ENCODE peak calls at places on chromosomes 2 and 18, in ten cellular contexts. One of them, this sample, is unnamed.

GRCh38 chr2:216773072-216773471 is 77.7 kb upstream of the IGFBP5 start:
- DNase-seq in heart left ventricle: peak; percentile 93
- DNase-seq in NCI-H1092: no peak
- DNase-seq in stimulated activated naive B cell treated with anti-CD40 and anti-IgM and Interleukin-4, amounts not matched to agents 10 μg/mL and 1 μg/mL and 100 μg/mL, for 72 hours: no peak
- DNase-seq in stimulated activated CD4-positive, alpha-beta T cell treated with anti-CD3 and anti-CD28 coated beads, Interleukin-15, amount 100 ng/mL, for 1 hour: no peak
- DNase-seq in body of pancreas: peak; percentile 35
- DNase-seq in mucosa of gallbladder: no peak
- DNase-seq in WERI-Rb-1: no peak
- DNase-seq in SJSA1: no peak
- DNase-seq in activated CD8-positive, alpha-beta memory T cell treated with anti-CD3 and anti-CD28 coated beads for 1 hour: no peak
- DNase-seq in this sample: no peak

GRCh38 chr2:199186226-199186864 is 271.4 kb downstream of the SATB2 start:
- DNase-seq in NCI-H1092: no peak
- DNase-seq in WERI-Rb-1: no peak
- DNase-seq in body of pancreas: no peak
- DNase-seq in stimulated activated CD4-positive, alpha-beta T cell treated with anti-CD3 and anti-CD28 coated beads, Interleukin-15, amount 100 ng/mL, for 1 hour: no peak
- DNase-seq in SJSA1: no peak
- DNase-seq in heart left ventricle: no peak
- DNase-seq in stimulated activated naive B cell treated with anti-CD40 and anti-IgM and Interleukin-4, amounts not matched to agents 10 μg/mL and 1 μg/mL and 100 μg/mL, for 72 hours: no peak
- DNase-seq in activated CD8-positive, alpha-beta memory T cell treated with anti-CD3 and anti-CD28 coated beads for 1 hour: no peak
- DNase-seq in mucosa of gallbladder: no peak
- DNase-seq in this sample: no peak

GRCh38 chr18:12750076-12750707 is 47.4 kb downstream of the PSMG2 start:
- DNase-seq in body of pancreas: no peak
- DNase-seq in mucosa of gallbladder: no peak
- DNase-seq in activated CD8-positive, alpha-beta memory T cell treated with anti-CD3 and anti-CD28 coated beads for 1 hour: no peak
- DNase-seq in WERI-Rb-1: no peak
- DNase-seq in SJSA1: no peak
- DNase-seq in NCI-H1092: no peak
- DNase-seq in heart left ventricle: no peak
- DNase-seq in stimulated activated CD4-positive, alpha-beta T cell treated with anti-CD3 and anti-CD28 coated beads, Interleukin-15, amount 100 ng/mL, for 1 hour: no peak
- DNase-seq in stimulated activated naive B cell treated with anti-CD40 and anti-IgM and Interleukin-4, amounts not matched to agents 10 μg/mL and 1 μg/mL and 100 μg/mL, for 72 hours: peak; percentile 27
- DNase-seq in this sample: peak; percentile 13

GRCh38 chr18:13513015-13513414 is 213.3 kb downstream of the FAM210A start:
- DNase-seq in heart left ventricle: no peak
- DNase-seq in activated CD8-positive, alpha-beta memory T cell treated with anti-CD3 and anti-CD28 coated beads for 1 hour: no peak
- DNase-seq in stimulated activated naive B cell treated with anti-CD40 and anti-IgM and Interleukin-4, amounts not matched to agents 10 μg/mL and 1 μg/mL and 100 μg/mL, for 72 hours: no peak
- DNase-seq in WERI-Rb-1: peak; percentile 63
- DNase-seq in SJSA1: no peak
- DNase-seq in mucosa of gallbladder: no peak
- DNase-seq in NCI-H1092: peak; percentile 23
- DNase-seq in body of pancreas: no peak
- DNase-seq in stimulated activated CD4-positive, alpha-beta T cell treated with anti-CD3 and anti-CD28 coated beads, Interleukin-15, amount 100 ng/mL, for 1 hour: no peak
- DNase-seq in this sample: peak; percentile 15

GRCh38 chr2:219402665-219403515 is 15.2 kb upstream of the DNPEP start:
- DNase-seq in SJSA1: peak; percentile 75
- DNase-seq in stimulated activated naive B cell treated with anti-CD40 and anti-IgM and Interleukin-4, amounts not matched to agents 10 μg/mL and 1 μg/mL and 100 μg/mL, for 72 hours: peak; percentile 13
- DNase-seq in stimulated activated CD4-positive, alpha-beta T cell treated with anti-CD3 and anti-CD28 coated beads, Interleukin-15, amount 100 ng/mL, for 1 hour: no peak
- DNase-seq in heart left ventricle: peak; percentile 71
- DNase-seq in body of pancreas: peak; percentile 68
- DNase-seq in activated CD8-positive, alpha-beta memory T cell treated with anti-CD3 and anti-CD28 coated beads for 1 hour: peak; percentile 33
- DNase-seq in WERI-Rb-1: peak; percentile 83
- DNase-seq in NCI-H1092: peak; percentile 37
- DNase-seq in mucosa of gallbladder: peak; percentile 57
- DNase-seq in this sample: peak; percentile 57

GRCh38 chr2:176079285-176079830 is 4.4 kb downstream of the EVX2 start:
- DNase-seq in body of pancreas: no peak
- DNase-seq in heart left ventricle: no peak
- DNase-seq in mucosa of gallbladder: no peak
- DNase-seq in NCI-H1092: no peak
- DNase-seq in stimulated activated CD4-positive, alpha-beta T cell treated with anti-CD3 and anti-CD28 coated beads, Interleukin-15, amount 100 ng/mL, for 1 hour: no peak
- DNase-seq in activated CD8-positive, alpha-beta memory T cell treated with anti-CD3 and anti-CD28 coated beads for 1 hour: no peak
- DNase-seq in WERI-Rb-1: no peak
- DNase-seq in SJSA1: no peak
- DNase-seq in stimulated activated naive B cell treated with anti-CD40 and anti-IgM and Interleukin-4, amounts not matched to agents 10 μg/mL and 1 μg/mL and 100 μg/mL, for 72 hours: no peak
- DNase-seq in this sample: no peak

GRCh38 chr2:107001964-107002696 is 116.2 kb upstream of the ST6GAL2 start:
- DNase-seq in stimulated activated naive B cell treated with anti-CD40 and anti-IgM and Interleukin-4, amounts not matched to agents 10 μg/mL and 1 μg/mL and 100 μg/mL, for 72 hours: no peak
- DNase-seq in WERI-Rb-1: no peak
- DNase-seq in NCI-H1092: no peak
- DNase-seq in stimulated activated CD4-positive, alpha-beta T cell treated with anti-CD3 and anti-CD28 coated beads, Interleukin-15, amount 100 ng/mL, for 1 hour: no peak
- DNase-seq in SJSA1: no peak
- DNase-seq in mucosa of gallbladder: no peak
- DNase-seq in body of pancreas: no peak
- DNase-seq in activated CD8-positive, alpha-beta memory T cell treated with anti-CD3 and anti-CD28 coated beads for 1 hour: no peak
- DNase-seq in heart left ventricle: no peak
- DNase-seq in this sample: no peak

GRCh38 chr2:145010635-145011034 is 490.7 kb upstream of the ZEB2 start:
- DNase-seq in NCI-H1092: no peak
- DNase-seq in WERI-Rb-1: no peak
- DNase-seq in mucosa of gallbladder: no peak
- DNase-seq in stimulated activated naive B cell treated with anti-CD40 and anti-IgM and Interleukin-4, amounts not matched to agents 10 μg/mL and 1 μg/mL and 100 μg/mL, for 72 hours: no peak
- DNase-seq in body of pancreas: no peak
- DNase-seq in stimulated activated CD4-positive, alpha-beta T cell treated with anti-CD3 and anti-CD28 coated beads, Interleukin-15, amount 100 ng/mL, for 1 hour: no peak
- DNase-seq in activated CD8-positive, alpha-beta memory T cell treated with anti-CD3 and anti-CD28 coated beads for 1 hour: no peak
- DNase-seq in heart left ventricle: no peak
- DNase-seq in SJSA1: no peak
- DNase-seq in this sample: no peak

GRCh38 chr2:26285931-26286330 is 41.2 kb downstream of the HADHB start:
- DNase-seq in stimulated activated naive B cell treated with anti-CD40 and anti-IgM and Interleukin-4, amounts not matched to agents 10 μg/mL and 1 μg/mL and 100 μg/mL, for 72 hours: no peak
- DNase-seq in mucosa of gallbladder: no peak
- DNase-seq in NCI-H1092: no peak
- DNase-seq in body of pancreas: no peak
- DNase-seq in SJSA1: no peak
- DNase-seq in stimulated activated CD4-positive, alpha-beta T cell treated with anti-CD3 and anti-CD28 coated beads, Interleukin-15, amount 100 ng/mL, for 1 hour: no peak
- DNase-seq in WERI-Rb-1: no peak
- DNase-seq in heart left ventricle: no peak
- DNase-seq in activated CD8-positive, alpha-beta memory T cell treated with anti-CD3 and anti-CD28 coated beads for 1 hour: no peak
- DNase-seq in this sample: no peak

GRCh38 chr2:121605820-121606733 is 43.2 kb downstream of the CLASP1 start:
- DNase-seq in NCI-H1092: no peak
- DNase-seq in WERI-Rb-1: no peak
- DNase-seq in heart left ventricle: no peak
- DNase-seq in activated CD8-positive, alpha-beta memory T cell treated with anti-CD3 and anti-CD28 coated beads for 1 hour: no peak
- DNase-seq in SJSA1: no peak
- DNase-seq in body of pancreas: no peak
- DNase-seq in stimulated activated CD4-positive, alpha-beta T cell treated with anti-CD3 and anti-CD28 coated beads, Interleukin-15, amount 100 ng/mL, for 1 hour: no peak
- DNase-seq in stimulated activated naive B cell treated with anti-CD40 and anti-IgM and Interleukin-4, amounts not matched to agents 10 μg/mL and 1 μg/mL and 100 μg/mL, for 72 hours: no peak
- DNase-seq in mucosa of gallbladder: no peak
- DNase-seq in this sample: no peak

GRCh38 chr2:156110890-156111289 is 221.6 kb downstream of the NR4A2 start:
- DNase-seq in activated CD8-positive, alpha-beta memory T cell treated with anti-CD3 and anti-CD28 coated beads for 1 hour: no peak
- DNase-seq in stimulated activated CD4-positive, alpha-beta T cell treated with anti-CD3 and anti-CD28 coated beads, Interleukin-15, amount 100 ng/mL, for 1 hour: no peak
- DNase-seq in mucosa of gallbladder: no peak
- DNase-seq in heart left ventricle: no peak
- DNase-seq in body of pancreas: peak; percentile 59
- DNase-seq in NCI-H1092: no peak
- DNase-seq in WERI-Rb-1: peak; percentile 14
- DNase-seq in SJSA1: no peak
- DNase-seq in stimulated activated naive B cell treated with anti-CD40 and anti-IgM and Interleukin-4, amounts not matched to agents 10 μg/mL and 1 μg/mL and 100 μg/mL, for 72 hours: peak; percentile 21
- DNase-seq in this sample: no peak

GRCh38 chr2:240379089-240379636 is 56.3 kb upstream of the GPC1 start:
- DNase-seq in NCI-H1092: no peak
- DNase-seq in mucosa of gallbladder: no peak
- DNase-seq in stimulated activated CD4-positive, alpha-beta T cell treated with anti-CD3 and anti-CD28 coated beads, Interleukin-15, amount 100 ng/mL, for 1 hour: no peak
- DNase-seq in heart left ventricle: no peak
- DNase-seq in activated CD8-positive, alpha-beta memory T cell treated with anti-CD3 and anti-CD28 coated beads for 1 hour: no peak
- DNase-seq in body of pancreas: no peak
- DNase-seq in SJSA1: no peak
- DNase-seq in stimulated activated naive B cell treated with anti-CD40 and anti-IgM and Interleukin-4, amounts not matched to agents 10 μg/mL and 1 μg/mL and 100 μg/mL, for 72 hours: no peak
- DNase-seq in WERI-Rb-1: no peak
- DNase-seq in this sample: no peak

GRCh38 chr18:24530630-24531111 is 70.2 kb downstream of the HRH4 start:
- DNase-seq in stimulated activated naive B cell treated with anti-CD40 and anti-IgM and Interleukin-4, amounts not matched to agents 10 μg/mL and 1 μg/mL and 100 μg/mL, for 72 hours: no peak
- DNase-seq in heart left ventricle: no peak
- DNase-seq in activated CD8-positive, alpha-beta memory T cell treated with anti-CD3 and anti-CD28 coated beads for 1 hour: no peak
- DNase-seq in WERI-Rb-1: peak; percentile 44
- DNase-seq in body of pancreas: no peak
- DNase-seq in NCI-H1092: no peak
- DNase-seq in mucosa of gallbladder: no peak
- DNase-seq in stimulated activated CD4-positive, alpha-beta T cell treated with anti-CD3 and anti-CD28 coated beads, Interleukin-15, amount 100 ng/mL, for 1 hour: no peak
- DNase-seq in SJSA1: no peak
- DNase-seq in this sample: no peak

GRCh38 chr2:237262838-237263771 is 150.9 kb downstream of the COL6A3 start:
- DNase-seq in heart left ventricle: no peak
- DNase-seq in body of pancreas: no peak
- DNase-seq in NCI-H1092: no peak
- DNase-seq in activated CD8-positive, alpha-beta memory T cell treated with anti-CD3 and anti-CD28 coated beads for 1 hour: no peak
- DNase-seq in mucosa of gallbladder: no peak
- DNase-seq in stimulated activated CD4-positive, alpha-beta T cell treated with anti-CD3 and anti-CD28 coated beads, Interleukin-15, amount 100 ng/mL, for 1 hour: no peak
- DNase-seq in WERI-Rb-1: no peak
- DNase-seq in SJSA1: no peak
- DNase-seq in stimulated activated naive B cell treated with anti-CD40 and anti-IgM and Interleukin-4, amounts not matched to agents 10 μg/mL and 1 μg/mL and 100 μg/mL, for 72 hours: no peak
- DNase-seq in this sample: no peak

GRCh38 chr2:116133563-116133962 is 1680.9 kb upstream of the DDX18 start:
- DNase-seq in stimulated activated CD4-positive, alpha-beta T cell treated with anti-CD3 and anti-CD28 coated beads, Interleukin-15, amount 100 ng/mL, for 1 hour: no peak
- DNase-seq in mucosa of gallbladder: no peak
- DNase-seq in stimulated activated naive B cell treated with anti-CD40 and anti-IgM and Interleukin-4, amounts not matched to agents 10 μg/mL and 1 μg/mL and 100 μg/mL, for 72 hours: no peak
- DNase-seq in heart left ventricle: no peak
- DNase-seq in body of pancreas: no peak
- DNase-seq in WERI-Rb-1: no peak
- DNase-seq in NCI-H1092: no peak
- DNase-seq in activated CD8-positive, alpha-beta memory T cell treated with anti-CD3 and anti-CD28 coated beads for 1 hour: no peak
- DNase-seq in SJSA1: no peak
- DNase-seq in this sample: no peak

GRCh38 chr2:33475381-33476099 is 909 bp upstream of the RASGRP3 start:
- DNase-seq in mucosa of gallbladder: peak; percentile 89
- DNase-seq in stimulated activated CD4-positive, alpha-beta T cell treated with anti-CD3 and anti-CD28 coated beads, Interleukin-15, amount 100 ng/mL, for 1 hour: peak; percentile 60
- DNase-seq in SJSA1: peak; percentile 63
- DNase-seq in body of pancreas: peak; percentile 86
- DNase-seq in activated CD8-positive, alpha-beta memory T cell treated with anti-CD3 and anti-CD28 coated beads for 1 hour: peak; percentile 63
- DNase-seq in stimulated activated naive B cell treated with anti-CD40 and anti-IgM and Interleukin-4, amounts not matched to agents 10 μg/mL and 1 μg/mL and 100 μg/mL, for 72 hours: peak; percentile 76
- DNase-seq in WERI-Rb-1: peak; percentile 78
- DNase-seq in NCI-H1092: peak; percentile 17
- DNase-seq in heart left ventricle: peak; percentile 78
- DNase-seq in this sample: peak; percentile 71

GRCh38 chr18:32298289-32298688 is 108.5 kb downstream of the MEP1B start:
- DNase-seq in mucosa of gallbladder: no peak
- DNase-seq in SJSA1: no peak
- DNase-seq in heart left ventricle: no peak
- DNase-seq in NCI-H1092: no peak
- DNase-seq in stimulated activated CD4-positive, alpha-beta T cell treated with anti-CD3 and anti-CD28 coated beads, Interleukin-15, amount 100 ng/mL, for 1 hour: no peak
- DNase-seq in WERI-Rb-1: no peak
- DNase-seq in stimulated activated naive B cell treated with anti-CD40 and anti-IgM and Interleukin-4, amounts not matched to agents 10 μg/mL and 1 μg/mL and 100 μg/mL, for 72 hours: no peak
- DNase-seq in body of pancreas: no peak
- DNase-seq in activated CD8-positive, alpha-beta memory T cell treated with anti-CD3 and anti-CD28 coated beads for 1 hour: no peak
- DNase-seq in this sample: no peak

GRCh38 chr18:11752116-11752911 is 63.2 kb downstream of the GNAL start:
- DNase-seq in heart left ventricle: no peak
- DNase-seq in body of pancreas: no peak
- DNase-seq in SJSA1: peak; percentile 67
- DNase-seq in activated CD8-positive, alpha-beta memory T cell treated with anti-CD3 and anti-CD28 coated beads for 1 hour: no peak
- DNase-seq in stimulated activated CD4-positive, alpha-beta T cell treated with anti-CD3 and anti-CD28 coated beads, Interleukin-15, amount 100 ng/mL, for 1 hour: no peak
- DNase-seq in NCI-H1092: no peak
- DNase-seq in mucosa of gallbladder: no peak
- DNase-seq in WERI-Rb-1: no peak
- DNase-seq in stimulated activated naive B cell treated with anti-CD40 and anti-IgM and Interleukin-4, amounts not matched to agents 10 μg/mL and 1 μg/mL and 100 μg/mL, for 72 hours: no peak
- DNase-seq in this sample: no peak

GRCh38 chr2:169910109-169910799 is 83.0 kb downstream of the UBR3 start:
- DNase-seq in NCI-H1092: no peak
- DNase-seq in SJSA1: no peak
- DNase-seq in mucosa of gallbladder: no peak
- DNase-seq in activated CD8-positive, alpha-beta memory T cell treated with anti-CD3 and anti-CD28 coated beads for 1 hour: no peak
- DNase-seq in stimulated activated CD4-positive, alpha-beta T cell treated with anti-CD3 and anti-CD28 coated beads, Interleukin-15, amount 100 ng/mL, for 1 hour: no peak
- DNase-seq in WERI-Rb-1: no peak
- DNase-seq in heart left ventricle: no peak
- DNase-seq in stimulated activated naive B cell treated with anti-CD40 and anti-IgM and Interleukin-4, amounts not matched to agents 10 μg/mL and 1 μg/mL and 100 μg/mL, for 72 hours: no peak
- DNase-seq in body of pancreas: no peak
- DNase-seq in this sample: no peak

GRCh38 chr2:45259547-45260160 is 250.4 kb upstream of the SIX2 start:
- DNase-seq in WERI-Rb-1: no peak
- DNase-seq in NCI-H1092: no peak
- DNase-seq in heart left ventricle: no peak
- DNase-seq in stimulated activated naive B cell treated with anti-CD40 and anti-IgM and Interleukin-4, amounts not matched to agents 10 μg/mL and 1 μg/mL and 100 μg/mL, for 72 hours: no peak
- DNase-seq in body of pancreas: no peak
- DNase-seq in mucosa of gallbladder: no peak
- DNase-seq in activated CD8-positive, alpha-beta memory T cell treated with anti-CD3 and anti-CD28 coated beads for 1 hour: no peak
- DNase-seq in SJSA1: no peak
- DNase-seq in stimulated activated CD4-positive, alpha-beta T cell treated with anti-CD3 and anti-CD28 coated beads, Interleukin-15, amount 100 ng/mL, for 1 hour: no peak
- DNase-seq in this sample: no peak

GRCh38 chr2:26557244-26557925 is 79.5 kb upstream of the OTOF start:
- DNase-seq in body of pancreas: no peak
- DNase-seq in NCI-H1092: no peak
- DNase-seq in SJSA1: no peak
- DNase-seq in stimulated activated CD4-positive, alpha-beta T cell treated with anti-CD3 and anti-CD28 coated beads, Interleukin-15, amount 100 ng/mL, for 1 hour: no peak
- DNase-seq in mucosa of gallbladder: no peak
- DNase-seq in activated CD8-positive, alpha-beta memory T cell treated with anti-CD3 and anti-CD28 coated beads for 1 hour: no peak
- DNase-seq in stimulated activated naive B cell treated with anti-CD40 and anti-IgM and Interleukin-4, amounts not matched to agents 10 μg/mL and 1 μg/mL and 100 μg/mL, for 72 hours: no peak
- DNase-seq in heart left ventricle: no peak
- DNase-seq in WERI-Rb-1: no peak
- DNase-seq in this sample: no peak

GRCh38 chr2:46309052-46309953 is 12.1 kb downstream of the EPAS1 start:
- DNase-seq in heart left ventricle: no peak
- DNase-seq in stimulated activated naive B cell treated with anti-CD40 and anti-IgM and Interleukin-4, amounts not matched to agents 10 μg/mL and 1 μg/mL and 100 μg/mL, for 72 hours: no peak
- DNase-seq in body of pancreas: no peak
- DNase-seq in SJSA1: no peak
- DNase-seq in WERI-Rb-1: no peak
- DNase-seq in activated CD8-positive, alpha-beta memory T cell treated with anti-CD3 and anti-CD28 coated beads for 1 hour: no peak
- DNase-seq in stimulated activated CD4-positive, alpha-beta T cell treated with anti-CD3 and anti-CD28 coated beads, Interleukin-15, amount 100 ng/mL, for 1 hour: no peak
- DNase-seq in NCI-H1092: no peak
- DNase-seq in mucosa of gallbladder: no peak
- DNase-seq in this sample: no peak

GRCh38 chr2:134154269-134154668 is 99.6 kb upstream of the MGAT5 start:
- DNase-seq in heart left ventricle: no peak
- DNase-seq in SJSA1: no peak
- DNase-seq in NCI-H1092: no peak
- DNase-seq in body of pancreas: no peak
- DNase-seq in WERI-Rb-1: no peak
- DNase-seq in mucosa of gallbladder: no peak
- DNase-seq in stimulated activated naive B cell treated with anti-CD40 and anti-IgM and Interleukin-4, amounts not matched to agents 10 μg/mL and 1 μg/mL and 100 μg/mL, for 72 hours: peak; percentile 33
- DNase-seq in stimulated activated CD4-positive, alpha-beta T cell treated with anti-CD3 and anti-CD28 coated beads, Interleukin-15, amount 100 ng/mL, for 1 hour: no peak
- DNase-seq in activated CD8-positive, alpha-beta memory T cell treated with anti-CD3 and anti-CD28 coated beads for 1 hour: no peak
- DNase-seq in this sample: no peak

GRCh38 chr18:46174317-46175039 is 70.3 kb downstream of the HAUS1 start:
- DNase-seq in activated CD8-positive, alpha-beta memory T cell treated with anti-CD3 and anti-CD28 coated beads for 1 hour: no peak
- DNase-seq in NCI-H1092: peak; percentile 10
- DNase-seq in stimulated activated naive B cell treated with anti-CD40 and anti-IgM and Interleukin-4, amounts not matched to agents 10 μg/mL and 1 μg/mL and 100 μg/mL, for 72 hours: peak; percentile 22
- DNase-seq in mucosa of gallbladder: no peak
- DNase-seq in SJSA1: peak; percentile 45
- DNase-seq in stimulated activated CD4-positive, alpha-beta T cell treated with anti-CD3 and anti-CD28 coated beads, Interleukin-15, amount 100 ng/mL, for 1 hour: no peak
- DNase-seq in WERI-Rb-1: peak; percentile 45
- DNase-seq in heart left ventricle: peak; percentile 48
- DNase-seq in body of pancreas: peak; percentile 34
- DNase-seq in this sample: peak; percentile 63

GRCh38 chr2:145380436-145381017 is 860.6 kb upstream of the ZEB2 start:
- DNase-seq in stimulated activated naive B cell treated with anti-CD40 and anti-IgM and Interleukin-4, amounts not matched to agents 10 μg/mL and 1 μg/mL and 100 μg/mL, for 72 hours: no peak
- DNase-seq in body of pancreas: no peak
- DNase-seq in activated CD8-positive, alpha-beta memory T cell treated with anti-CD3 and anti-CD28 coated beads for 1 hour: no peak
- DNase-seq in NCI-H1092: no peak
- DNase-seq in WERI-Rb-1: no peak
- DNase-seq in stimulated activated CD4-positive, alpha-beta T cell treated with anti-CD3 and anti-CD28 coated beads, Interleukin-15, amount 100 ng/mL, for 1 hour: no peak
- DNase-seq in mucosa of gallbladder: no peak
- DNase-seq in SJSA1: no peak
- DNase-seq in heart left ventricle: no peak
- DNase-seq in this sample: no peak

GRCh38 chr2:192534076-192534475 is 339.3 kb upstream of the TMEFF2 start:
- DNase-seq in WERI-Rb-1: no peak
- DNase-seq in activated CD8-positive, alpha-beta memory T cell treated with anti-CD3 and anti-CD28 coated beads for 1 hour: no peak
- DNase-seq in stimulated activated naive B cell treated with anti-CD40 and anti-IgM and Interleukin-4, amounts not matched to agents 10 μg/mL and 1 μg/mL and 100 μg/mL, for 72 hours: no peak
- DNase-seq in body of pancreas: no peak
- DNase-seq in heart left ventricle: no peak
- DNase-seq in mucosa of gallbladder: no peak
- DNase-seq in SJSA1: no peak
- DNase-seq in stimulated activated CD4-positive, alpha-beta T cell treated with anti-CD3 and anti-CD28 coated beads, Interleukin-15, amount 100 ng/mL, for 1 hour: no peak
- DNase-seq in NCI-H1092: no peak
- DNase-seq in this sample: no peak

GRCh38 chr18:36828157-36828629 is 609 bp downstream of the TPGS2 start:
- DNase-seq in activated CD8-positive, alpha-beta memory T cell treated with anti-CD3 and anti-CD28 coated beads for 1 hour: no peak
- DNase-seq in stimulated activated CD4-positive, alpha-beta T cell treated with anti-CD3 and anti-CD28 coated beads, Interleukin-15, amount 100 ng/mL, for 1 hour: no peak
- DNase-seq in body of pancreas: peak; percentile 46
- DNase-seq in NCI-H1092: no peak
- DNase-seq in SJSA1: peak; percentile 81
- DNase-seq in stimulated activated naive B cell treated with anti-CD40 and anti-IgM and Interleukin-4, amounts not matched to agents 10 μg/mL and 1 μg/mL and 100 μg/mL, for 72 hours: peak; percentile 7
- DNase-seq in WERI-Rb-1: no peak
- DNase-seq in mucosa of gallbladder: peak; percentile 28
- DNase-seq in heart left ventricle: no peak
- DNase-seq in this sample: no peak

GRCh38 chr2:9474361-9475117 is at the start of gene IAH1:
- DNase-seq in heart left ventricle: peak; percentile 81
- DNase-seq in WERI-Rb-1: peak; percentile 56
- DNase-seq in stimulated activated CD4-positive, alpha-beta T cell treated with anti-CD3 and anti-CD28 coated beads, Interleukin-15, amount 100 ng/mL, for 1 hour: peak; percentile 64
- DNase-seq in body of pancreas: peak; percentile 67
- DNase-seq in SJSA1: peak; percentile 53
- DNase-seq in activated CD8-positive, alpha-beta memory T cell treated with anti-CD3 and anti-CD28 coated beads for 1 hour: peak; percentile 45
- DNase-seq in NCI-H1092: peak; percentile 11
- DNase-seq in mucosa of gallbladder: peak; percentile 53
- DNase-seq in stimulated activated naive B cell treated with anti-CD40 and anti-IgM and Interleukin-4, amounts not matched to agents 10 μg/mL and 1 μg/mL and 100 μg/mL, for 72 hours: peak; percentile 67
- DNase-seq in this sample: peak; percentile 60